ENCODE peak calls at places on chromosome 10, in eight cellular contexts. K is KG1, X is T-cell, E is EH, Z is psoas muscle, B is H9, R is IMR-90, I is GM04504. N is an unnamed sample.

GRCh38 chr10:111085690-111086353 is 9.0 kb downstream of the ADRA2A start:
- DNase-seq in K (no peak), X (no peak), E (no peak), Z (no peak), B (no peak), R (no peak), I (no peak), N (no peak)

GRCh38 chr10:104032144-104032775 is 53.4 kb downstream of the COL17A1 start:
- DNase-seq in K (no peak), X (no peak), E (no peak), Z (no peak), B (peak), R (no peak), I (no peak), N (no peak)

GRCh38 chr10:108591417-108591816 is 1331.9 kb downstream of the XPNPEP1 start:
- DNase-seq in K (no peak), X (no peak), E (peak), Z (no peak), B (no peak), R (no peak), I (no peak), N (no peak)

GRCh38 chr10:70267161-70267933 is 16.5 kb downstream of the NPFFR1 start:
- DNase-seq in K (no peak), X (no peak), E (peak), Z (no peak), B (peak), R (peak), I (peak), N (peak)

GRCh38 chr10:6140141-6140841 is 51.5 kb downstream of the RBM17 start:
- DNase-seq in K (no peak), X (peak), E (no peak), Z (no peak), B (no peak), R (no peak), I (no peak), N (no peak)

GRCh38 chr10:60430017-60430416 is 40.3 kb upstream of the ANK3 start:
- DNase-seq in K (no peak), X (no peak), E (peak), Z (no peak), B (no peak), R (peak), I (peak), N (no peak)

GRCh38 chr10:13659887-13660544 is 73.3 kb downstream of the PRPF18 start:
- DNase-seq in K (peak), X (peak), E (peak), Z (peak), B (no peak), R (peak), I (peak), N (peak)

GRCh38 chr10:59627366-59628018 is 82.2 kb downstream of the SLC16A9 start:
- DNase-seq in K (no peak), X (no peak), E (no peak), Z (no peak), B (no peak), R (no peak), I (no peak), N (no peak)

GRCh38 chr10:13707156-13707881 is 120.6 kb downstream of the PRPF18 start:
- DNase-seq in K (no peak), X (no peak), E (peak), Z (peak), B (peak), R (peak), I (peak), N (peak)